ENCODE peak calls at places on chromosomes 5 and 9, in ten cellular contexts. One of them, this sample, is unnamed.
A peak's percentile ranks its signal among the peaks of the same experiment; 100 is the strongest.

GRCh38 chr5:86861514-86861913 is 243.8 kb downstream of the COX7C start:
- DNase-seq in neural progenitor cell: peak; percentile 64
- DNase-seq in T-helper 1 cell: no peak
- DNase-seq in anterior cingulate cortex: no peak
- DNase-seq in NCI-H345: peak; percentile 13
- DNase-seq in iris pigment epithelial cell: no peak
- DNase-seq in GM20000: no peak
- DNase-seq in NCI-H1092: no peak
- DNase-seq in NCI-H1105: no peak
- DNase-seq in cardiac muscle cell: no peak
- DNase-seq in this sample: no peak

GRCh38 chr5:132760601-132761317 is 13.5 kb downstream of the CCNI2 start:
- DNase-seq in neural progenitor cell: no peak
- DNase-seq in T-helper 1 cell: no peak
- DNase-seq in anterior cingulate cortex: no peak
- DNase-seq in NCI-H345: no peak
- DNase-seq in iris pigment epithelial cell: no peak
- DNase-seq in GM20000: no peak
- DNase-seq in NCI-H1092: no peak
- DNase-seq in NCI-H1105: no peak
- DNase-seq in cardiac muscle cell: no peak
- DNase-seq in this sample: no peak

GRCh38 chr5:76175051-76175666 is 92.0 kb downstream of the SV2C start:
- DNase-seq in neural progenitor cell: peak; percentile 75
- DNase-seq in T-helper 1 cell: peak; percentile 36
- DNase-seq in anterior cingulate cortex: no peak
- DNase-seq in NCI-H345: peak; percentile 2
- DNase-seq in iris pigment epithelial cell: peak; percentile 63
- DNase-seq in GM20000: peak; percentile 91
- DNase-seq in NCI-H1092: peak; percentile 0
- DNase-seq in NCI-H1105: peak; percentile 20
- DNase-seq in cardiac muscle cell: peak; percentile 56
- DNase-seq in this sample: peak; percentile 76

GRCh38 chr5:178590141-178590923 is at the start of gene COL23A1:
- DNase-seq in neural progenitor cell: peak; percentile 90
- DNase-seq in T-helper 1 cell: no peak
- DNase-seq in anterior cingulate cortex: no peak
- DNase-seq in NCI-H345: peak; percentile 23
- DNase-seq in iris pigment epithelial cell: peak; percentile 70
- DNase-seq in GM20000: peak; percentile 74
- DNase-seq in NCI-H1092: peak; percentile 1
- DNase-seq in NCI-H1105: peak; percentile 11
- DNase-seq in cardiac muscle cell: peak; percentile 60
- DNase-seq in this sample: peak; percentile 52

GRCh38 chr5:56108212-56108611 is 113.4 kb upstream of the IL6ST start:
- DNase-seq in neural progenitor cell: no peak
- DNase-seq in T-helper 1 cell: no peak
- DNase-seq in anterior cingulate cortex: no peak
- DNase-seq in NCI-H345: no peak
- DNase-seq in iris pigment epithelial cell: no peak
- DNase-seq in GM20000: no peak
- DNase-seq in NCI-H1092: no peak
- DNase-seq in NCI-H1105: no peak
- DNase-seq in cardiac muscle cell: no peak
- DNase-seq in this sample: no peak

GRCh38 chr5:73940026-73940425 is 314.0 kb downstream of the ARHGEF28 start:
- DNase-seq in neural progenitor cell: no peak
- DNase-seq in T-helper 1 cell: no peak
- DNase-seq in anterior cingulate cortex: no peak
- DNase-seq in NCI-H345: no peak
- DNase-seq in iris pigment epithelial cell: peak; percentile 43
- DNase-seq in GM20000: no peak
- DNase-seq in NCI-H1092: no peak
- DNase-seq in NCI-H1105: no peak
- DNase-seq in cardiac muscle cell: peak; percentile 38
- DNase-seq in this sample: no peak

GRCh38 chr5:167967494-167968180 is 323.8 kb upstream of the WWC1 start:
- DNase-seq in neural progenitor cell: peak; percentile 13
- DNase-seq in T-helper 1 cell: no peak
- DNase-seq in anterior cingulate cortex: no peak
- DNase-seq in NCI-H345: no peak
- DNase-seq in iris pigment epithelial cell: no peak
- DNase-seq in GM20000: no peak
- DNase-seq in NCI-H1092: no peak
- DNase-seq in NCI-H1105: no peak
- DNase-seq in cardiac muscle cell: peak; percentile 21
- DNase-seq in this sample: no peak

GRCh38 chr9:104961238-104961637 is 33.3 kb upstream of the ABCA1 start:
- DNase-seq in neural progenitor cell: no peak
- DNase-seq in T-helper 1 cell: no peak
- DNase-seq in anterior cingulate cortex: no peak
- DNase-seq in NCI-H345: no peak
- DNase-seq in iris pigment epithelial cell: peak; percentile 72
- DNase-seq in GM20000: peak; percentile 27
- DNase-seq in NCI-H1092: no peak
- DNase-seq in NCI-H1105: peak; percentile 15
- DNase-seq in cardiac muscle cell: peak; percentile 55
- DNase-seq in this sample: no peak

GRCh38 chr5:56279979-56280378 is 46.8 kb upstream of the ANKRD55 start:
- DNase-seq in neural progenitor cell: no peak
- DNase-seq in T-helper 1 cell: no peak
- DNase-seq in anterior cingulate cortex: no peak
- DNase-seq in NCI-H345: no peak
- DNase-seq in iris pigment epithelial cell: peak; percentile 63
- DNase-seq in GM20000: no peak
- DNase-seq in NCI-H1092: no peak
- DNase-seq in NCI-H1105: no peak
- DNase-seq in cardiac muscle cell: peak; percentile 89
- DNase-seq in this sample: no peak

GRCh38 chr9:130629443-130630090 is 34.8 kb upstream of the PRDM12 start:
- DNase-seq in neural progenitor cell: no peak
- DNase-seq in T-helper 1 cell: no peak
- DNase-seq in anterior cingulate cortex: no peak
- DNase-seq in NCI-H345: no peak
- DNase-seq in iris pigment epithelial cell: no peak
- DNase-seq in GM20000: no peak
- DNase-seq in NCI-H1092: no peak
- DNase-seq in NCI-H1105: no peak
- DNase-seq in cardiac muscle cell: no peak
- DNase-seq in this sample: no peak

GRCh38 chr9:89400398-89401116 is 82.3 kb downstream of the SECISBP2 start:
- DNase-seq in neural progenitor cell: no peak
- DNase-seq in T-helper 1 cell: no peak
- DNase-seq in anterior cingulate cortex: no peak
- DNase-seq in NCI-H345: no peak
- DNase-seq in iris pigment epithelial cell: no peak
- DNase-seq in GM20000: peak; percentile 70
- DNase-seq in NCI-H1092: no peak
- DNase-seq in NCI-H1105: no peak
- DNase-seq in cardiac muscle cell: no peak
- DNase-seq in this sample: no peak

GRCh38 chr9:89533396-89534187 is 35.7 kb upstream of the SEMA4D start:
- DNase-seq in neural progenitor cell: no peak
- DNase-seq in T-helper 1 cell: no peak
- DNase-seq in anterior cingulate cortex: no peak
- DNase-seq in NCI-H345: no peak
- DNase-seq in iris pigment epithelial cell: no peak
- DNase-seq in GM20000: no peak
- DNase-seq in NCI-H1092: no peak
- DNase-seq in NCI-H1105: no peak
- DNase-seq in cardiac muscle cell: no peak
- DNase-seq in this sample: no peak

GRCh38 chr9:104875320-104875719 is 52.6 kb downstream of the ABCA1 start:
- DNase-seq in neural progenitor cell: no peak
- DNase-seq in T-helper 1 cell: no peak
- DNase-seq in anterior cingulate cortex: no peak
- DNase-seq in NCI-H345: no peak
- DNase-seq in iris pigment epithelial cell: no peak
- DNase-seq in GM20000: no peak
- DNase-seq in NCI-H1092: no peak
- DNase-seq in NCI-H1105: no peak
- DNase-seq in cardiac muscle cell: no peak
- DNase-seq in this sample: no peak

GRCh38 chr5:157290981-157291711 is 25.2 kb downstream of the CYFIP2 start:
- DNase-seq in neural progenitor cell: no peak
- DNase-seq in T-helper 1 cell: no peak
- DNase-seq in anterior cingulate cortex: no peak
- DNase-seq in NCI-H345: no peak
- DNase-seq in iris pigment epithelial cell: peak; percentile 40
- DNase-seq in GM20000: peak; percentile 41
- DNase-seq in NCI-H1092: no peak
- DNase-seq in NCI-H1105: no peak
- DNase-seq in cardiac muscle cell: peak; percentile 31
- DNase-seq in this sample: peak; percentile 83

GRCh38 chr9:75664597-75664996 is 225.9 kb upstream of the PCSK5 start:
- DNase-seq in neural progenitor cell: no peak
- DNase-seq in T-helper 1 cell: no peak
- DNase-seq in anterior cingulate cortex: no peak
- DNase-seq in NCI-H345: peak; percentile 82
- DNase-seq in iris pigment epithelial cell: no peak
- DNase-seq in GM20000: no peak
- DNase-seq in NCI-H1092: peak; percentile 56
- DNase-seq in NCI-H1105: peak; percentile 29
- DNase-seq in cardiac muscle cell: no peak
- DNase-seq in this sample: no peak

GRCh38 chr5:4053111-4053510 is 457.5 kb downstream of the IRX1 start:
- DNase-seq in neural progenitor cell: no peak
- DNase-seq in T-helper 1 cell: no peak
- DNase-seq in anterior cingulate cortex: no peak
- DNase-seq in NCI-H345: no peak
- DNase-seq in iris pigment epithelial cell: no peak
- DNase-seq in GM20000: no peak
- DNase-seq in NCI-H1092: no peak
- DNase-seq in NCI-H1105: no peak
- DNase-seq in cardiac muscle cell: no peak
- DNase-seq in this sample: no peak

GRCh38 chr5:3220638-3221288 is 374.9 kb upstream of the IRX1 start:
- DNase-seq in neural progenitor cell: no peak
- DNase-seq in T-helper 1 cell: no peak
- DNase-seq in anterior cingulate cortex: no peak
- DNase-seq in NCI-H345: no peak
- DNase-seq in iris pigment epithelial cell: no peak
- DNase-seq in GM20000: no peak
- DNase-seq in NCI-H1092: no peak
- DNase-seq in NCI-H1105: no peak
- DNase-seq in cardiac muscle cell: no peak
- DNase-seq in this sample: no peak

GRCh38 chr9:127965953-127966352 is 14.8 kb downstream of the EEIG1 start:
- DNase-seq in neural progenitor cell: no peak
- DNase-seq in T-helper 1 cell: no peak
- DNase-seq in anterior cingulate cortex: no peak
- DNase-seq in NCI-H345: no peak
- DNase-seq in iris pigment epithelial cell: no peak
- DNase-seq in GM20000: no peak
- DNase-seq in NCI-H1092: no peak
- DNase-seq in NCI-H1105: no peak
- DNase-seq in cardiac muscle cell: no peak
- DNase-seq in this sample: no peak

GRCh38 chr5:90709323-90710148 is 150.9 kb downstream of the ADGRV1 start:
- DNase-seq in neural progenitor cell: peak; percentile 74
- DNase-seq in T-helper 1 cell: no peak
- DNase-seq in anterior cingulate cortex: peak; percentile 1
- DNase-seq in NCI-H345: peak; percentile 24
- DNase-seq in iris pigment epithelial cell: peak; percentile 54
- DNase-seq in GM20000: peak; percentile 34
- DNase-seq in NCI-H1092: peak; percentile 4
- DNase-seq in NCI-H1105: peak; percentile 6
- DNase-seq in cardiac muscle cell: peak; percentile 52
- DNase-seq in this sample: peak; percentile 72

GRCh38 chr5:130386155-130386554 is 481.9 kb downstream of the CHSY3 start:
- DNase-seq in neural progenitor cell: no peak
- DNase-seq in T-helper 1 cell: no peak
- DNase-seq in anterior cingulate cortex: no peak
- DNase-seq in NCI-H345: no peak
- DNase-seq in iris pigment epithelial cell: no peak
- DNase-seq in GM20000: no peak
- DNase-seq in NCI-H1092: no peak
- DNase-seq in NCI-H1105: no peak
- DNase-seq in cardiac muscle cell: no peak
- DNase-seq in this sample: no peak

GRCh38 chr9:135066291-135066690 is 21.2 kb upstream of the OLFM1 start:
- DNase-seq in neural progenitor cell: no peak
- DNase-seq in T-helper 1 cell: no peak
- DNase-seq in anterior cingulate cortex: no peak
- DNase-seq in NCI-H345: no peak
- DNase-seq in iris pigment epithelial cell: no peak
- DNase-seq in GM20000: no peak
- DNase-seq in NCI-H1092: no peak
- DNase-seq in NCI-H1105: no peak
- DNase-seq in cardiac muscle cell: no peak
- DNase-seq in this sample: no peak

GRCh38 chr9:112863781-112864180 is 26.9 kb downstream of the SLC46A2 start:
- DNase-seq in neural progenitor cell: no peak
- DNase-seq in T-helper 1 cell: no peak
- DNase-seq in anterior cingulate cortex: no peak
- DNase-seq in NCI-H345: no peak
- DNase-seq in iris pigment epithelial cell: no peak
- DNase-seq in GM20000: no peak
- DNase-seq in NCI-H1092: no peak
- DNase-seq in NCI-H1105: no peak
- DNase-seq in cardiac muscle cell: no peak
- DNase-seq in this sample: no peak

GRCh38 chr5:91225848-91226686 is 157.1 kb downstream of the ARRDC3 start:
- DNase-seq in neural progenitor cell: peak; percentile 61
- DNase-seq in T-helper 1 cell: peak; percentile 50
- DNase-seq in anterior cingulate cortex: no peak
- DNase-seq in NCI-H345: peak; percentile 57
- DNase-seq in iris pigment epithelial cell: no peak
- DNase-seq in GM20000: peak; percentile 36
- DNase-seq in NCI-H1092: peak; percentile 19
- DNase-seq in NCI-H1105: no peak
- DNase-seq in cardiac muscle cell: no peak
- DNase-seq in this sample: peak; percentile 34

GRCh38 chr5:139881145-139881733 is 85.6 kb downstream of the PSD2 start:
- DNase-seq in neural progenitor cell: no peak
- DNase-seq in T-helper 1 cell: no peak
- DNase-seq in anterior cingulate cortex: no peak
- DNase-seq in NCI-H345: no peak
- DNase-seq in iris pigment epithelial cell: no peak
- DNase-seq in GM20000: no peak
- DNase-seq in NCI-H1092: no peak
- DNase-seq in NCI-H1105: no peak
- DNase-seq in cardiac muscle cell: no peak
- DNase-seq in this sample: no peak

GRCh38 chr5:148043705-148044104 is 20.1 kb upstream of the SPINK5 start:
- DNase-seq in neural progenitor cell: no peak
- DNase-seq in T-helper 1 cell: no peak
- DNase-seq in anterior cingulate cortex: no peak
- DNase-seq in NCI-H345: no peak
- DNase-seq in iris pigment epithelial cell: no peak
- DNase-seq in GM20000: no peak
- DNase-seq in NCI-H1092: no peak
- DNase-seq in NCI-H1105: no peak
- DNase-seq in cardiac muscle cell: no peak
- DNase-seq in this sample: no peak

GRCh38 chr9:79581794-79582193 is 10.0 kb downstream of the TLE4 start:
- DNase-seq in neural progenitor cell: peak; percentile 32
- DNase-seq in T-helper 1 cell: peak; percentile 20
- DNase-seq in anterior cingulate cortex: no peak
- DNase-seq in NCI-H345: no peak
- DNase-seq in iris pigment epithelial cell: peak; percentile 97
- DNase-seq in GM20000: no peak
- DNase-seq in NCI-H1092: no peak
- DNase-seq in NCI-H1105: no peak
- DNase-seq in cardiac muscle cell: peak; percentile 83
- DNase-seq in this sample: no peak

GRCh38 chr5:135207866-135208265 is 173.8 kb upstream of the PITX1 start:
- DNase-seq in neural progenitor cell: no peak
- DNase-seq in T-helper 1 cell: no peak
- DNase-seq in anterior cingulate cortex: no peak
- DNase-seq in NCI-H345: no peak
- DNase-seq in iris pigment epithelial cell: no peak
- DNase-seq in GM20000: no peak
- DNase-seq in NCI-H1092: no peak
- DNase-seq in NCI-H1105: no peak
- DNase-seq in cardiac muscle cell: no peak
- DNase-seq in this sample: no peak

GRCh38 chr9:88777498-88778312 is 213.6 kb upstream of the S1PR3 start:
- DNase-seq in neural progenitor cell: peak; percentile 70
- DNase-seq in T-helper 1 cell: no peak
- DNase-seq in anterior cingulate cortex: no peak
- DNase-seq in NCI-H345: no peak
- DNase-seq in iris pigment epithelial cell: peak; percentile 96
- DNase-seq in GM20000: no peak
- DNase-seq in NCI-H1092: no peak
- DNase-seq in NCI-H1105: no peak
- DNase-seq in cardiac muscle cell: peak; percentile 87
- DNase-seq in this sample: no peak

This sample was measured in T47D.